ENCODE peak calls at places on chromosomes 5 and 9, in four cellular contexts. O, W, V and R are unnamed samples.

GRCh38 chr5:83750759-83751158 is 30.1 kb upstream of the HAPLN1 start:
- DNase-seq in O (no peak), V (no peak), W (no peak), R (no peak)

GRCh38 chr9:14687042-14687719 is 6.1 kb downstream of the ZDHHC21 start:
- DNase-seq in V (no peak), W (no peak), O (no peak), R (no peak)

GRCh38 chr5:9176641-9177040 is 369.2 kb downstream of the SEMA5A start:
- DNase-seq in W (no peak), O (no peak), V (no peak), R (no peak)

GRCh38 chr5:144139586-144139985 is 30.9 kb downstream of the YIPF5 start:
- DNase-seq in V (no peak), W (no peak), O (no peak), R (peak)

GRCh38 chr5:395156-395920 is 47.6 kb upstream of the EXOC3 start:
- DNase-seq in O (no peak), V (peak), W (peak), R (peak)

GRCh38 chr9:71740199-71740598 is 28.1 kb downstream of the CEMIP2 start:
- DNase-seq in W (no peak), V (no peak), O (no peak), R (no peak)

GRCh38 chr5:172420215-172420934 is 34.0 kb downstream of the SH3PXD2B start:
- DNase-seq in W (peak), V (peak), O (no peak), R (peak)

GRCh38 chr9:126805546-126806262 is 864 bp downstream of the ZBTB43 start:
- DNase-seq in V (no peak), O (no peak), W (no peak), R (peak)

GRCh38 chr9:136577941-136578619 is 32.2 kb upstream of the NOTCH1 start:
- DNase-seq in W (no peak), O (no peak), V (no peak), R (no peak)

GRCh38 chr5:98769006-98769255 is 4.5 kb upstream of the RGMB start:
- DNase-seq in W (no peak), O (no peak), V (no peak), R (no peak)

GRCh38 chr5:178207183-178207916 is 3.0 kb downstream of the HNRNPAB start:
- DNase-seq in V (no peak), O (no peak), W (no peak), R (no peak)

GRCh38 chr9:134336174-134336705 is 10.0 kb downstream of the RXRA start:
- DNase-seq in O (no peak), V (no peak), W (no peak), R (no peak)

GRCh38 chr5:62649476-62650113 is 71.0 kb downstream of the LRRC70 start:
- DNase-seq in V (no peak), W (no peak), O (no peak), R (no peak)

GRCh38 chr5:132747064-132747692 is at the start of gene CCNI2:
- DNase-seq in V (peak), O (no peak), W (peak), R (peak)

GRCh38 chr5:139919308-139919707 is 123.7 kb downstream of the PSD2 start:
- DNase-seq in V (no peak), O (no peak), W (no peak), R (no peak)

GRCh38 chr9:112647596-112647995 is 70.3 kb downstream of the INIP start:
- DNase-seq in V (no peak), O (no peak), W (no peak), R (no peak)

GRCh38 chr9:8860925-8861324 is 1061.3 kb upstream of the DMAC1 start:
- DNase-seq in V (no peak), W (no peak), O (no peak), R (peak)

GRCh38 chr5:35634326-35634725 is 16.7 kb downstream of the SPEF2 start:
- DNase-seq in O (no peak), V (no peak), W (no peak), R (no peak)

GRCh38 chr5:68661237-68661636 is 432.6 kb upstream of the SLC30A5 start:
- DNase-seq in O (no peak), V (peak), W (peak), R (peak)

GRCh38 chr9:13932472-13933267 is 381.3 kb downstream of the NFIB start:
- DNase-seq in V (no peak), W (no peak), O (no peak), R (no peak)

GRCh38 chr9:86843182-86843581 is 104.1 kb downstream of the GAS1 start:
- DNase-seq in W (no peak), O (no peak), V (no peak), R (no peak)

GRCh38 chr5:125006011-125006685 is 259.7 kb upstream of the ZNF608 start:
- DNase-seq in W (no peak), O (peak), V (no peak), R (no peak)

GRCh38 chr5:149002053-149002452 is 60.8 kb downstream of the SH3TC2 start:
- DNase-seq in W (no peak), O (peak), V (peak), R (peak)

GRCh38 chr5:137734962-137735530 is 843 bp downstream of the KLHL3 start:
- DNase-seq in V (peak), O (no peak), W (no peak), R (peak)
- H2BK12ac ChIP-seq in V (no peak), O (no peak), W (peak), R (no peak)

GRCh38 chr5:169350759-169351240 is 49.9 kb upstream of the SLIT3 start:
- DNase-seq in O (no peak), W (no peak), V (no peak), R (peak)

GRCh38 chr5:169350016-169350415 is 49.1 kb upstream of the SLIT3 start:
- DNase-seq in V (no peak), O (no peak), W (no peak), R (peak)

GRCh38 chr5:169343761-169344160 is 42.8 kb upstream of the SLIT3 start:
- DNase-seq in O (no peak), W (no peak), V (no peak), R (no peak)

GRCh38 chr5:169344629-169345028 is 43.7 kb upstream of the SLIT3 start:
- DNase-seq in W (no peak), O (no peak), V (no peak), R (no peak)

DNA sequence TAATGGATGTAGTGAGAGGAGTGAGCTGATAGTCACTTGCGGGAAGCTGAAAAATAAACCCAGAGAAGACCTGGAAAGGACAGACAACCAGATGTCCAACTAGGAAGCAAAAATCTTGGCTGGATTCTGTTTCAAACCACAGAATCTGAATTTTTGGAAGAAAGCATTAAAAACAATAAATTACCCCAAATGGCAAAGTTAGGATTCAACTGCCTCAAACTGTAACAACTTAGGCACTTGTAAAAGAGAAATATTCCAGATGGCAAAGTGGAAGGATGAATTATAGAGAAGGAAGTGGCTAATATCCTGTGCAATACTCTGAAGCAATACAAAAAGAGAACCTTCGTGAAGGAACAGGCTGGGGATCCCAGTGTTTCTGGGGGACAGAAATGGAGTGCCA is 46.8 kb upstream of the SLIT3 start:
- DNase-seq in V (no peak), W (no peak), O (no peak), R (no peak)
- H2BK12ac ChIP-seq in V (no peak), W (no peak), O (no peak), R (no peak)

DNA sequence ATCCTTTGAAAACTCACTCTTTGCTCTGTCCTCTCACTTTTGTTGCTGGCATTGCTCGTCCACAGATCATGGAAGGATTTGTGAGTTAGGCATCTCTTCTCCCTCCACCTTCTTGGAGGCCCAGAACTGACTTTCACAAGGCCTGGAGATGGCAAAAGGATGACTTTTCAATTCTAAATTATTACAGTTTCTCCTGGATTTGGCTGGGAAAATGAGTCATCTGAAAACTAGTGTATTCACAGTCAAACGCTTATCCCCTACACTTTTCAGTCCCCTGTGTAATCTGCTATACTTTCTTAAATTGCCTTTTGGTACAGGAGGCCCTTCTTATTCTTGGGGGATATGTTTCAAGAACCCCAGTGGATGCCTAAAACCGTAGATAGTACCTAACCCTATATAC is 35.6 kb downstream of the ADRA1B start:
- DNase-seq in V (no peak), O (no peak), W (no peak), R (no peak)
- H2BK12ac ChIP-seq in V (no peak), O (no peak), W (no peak), R (no peak)

GRCh38 chr5:174457141-174457678 is 267.2 kb upstream of the MSX2 start:
- DNase-seq in O (no peak), W (no peak), V (no peak), R (no peak)

GRCh38 chr5:174455301-174455700 is 269.1 kb upstream of the MSX2 start:
- DNase-seq in W (no peak), V (no peak), O (no peak), R (no peak)

GRCh38 chr5:174454890-174455289 is 269.5 kb upstream of the MSX2 start:
- DNase-seq in O (no peak), W (no peak), V (no peak), R (no peak)

GRCh38 chr5:174454464-174454863 is 269.9 kb upstream of the MSX2 start:
- DNase-seq in W (no peak), V (no peak), O (no peak), R (no peak)

DNA sequence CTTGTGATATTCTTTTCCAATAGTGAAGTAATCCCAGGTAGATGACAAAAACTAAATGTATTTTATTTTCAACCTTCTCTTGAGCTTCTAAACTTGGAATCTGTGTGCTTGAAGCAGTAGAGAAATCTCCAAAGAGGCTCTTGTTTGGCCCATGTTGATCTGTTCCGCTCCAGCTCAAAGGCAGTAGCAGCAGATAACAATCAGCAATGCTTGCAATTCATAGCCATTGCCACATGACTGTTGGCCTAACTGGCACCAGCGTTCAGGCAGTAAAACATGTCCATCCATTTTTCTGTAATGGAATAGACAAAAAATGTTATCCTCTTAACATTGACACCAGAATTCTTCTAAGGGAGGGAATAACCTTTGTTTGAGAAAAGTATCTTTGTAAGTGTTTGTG is 270.7 kb upstream of the MSX2 start:
- DNase-seq in O (no peak), V (no peak), W (no peak), R (no peak)
- H2BK12ac ChIP-seq in O (no peak), V (no peak), W (no peak), R (no peak)

DNA sequence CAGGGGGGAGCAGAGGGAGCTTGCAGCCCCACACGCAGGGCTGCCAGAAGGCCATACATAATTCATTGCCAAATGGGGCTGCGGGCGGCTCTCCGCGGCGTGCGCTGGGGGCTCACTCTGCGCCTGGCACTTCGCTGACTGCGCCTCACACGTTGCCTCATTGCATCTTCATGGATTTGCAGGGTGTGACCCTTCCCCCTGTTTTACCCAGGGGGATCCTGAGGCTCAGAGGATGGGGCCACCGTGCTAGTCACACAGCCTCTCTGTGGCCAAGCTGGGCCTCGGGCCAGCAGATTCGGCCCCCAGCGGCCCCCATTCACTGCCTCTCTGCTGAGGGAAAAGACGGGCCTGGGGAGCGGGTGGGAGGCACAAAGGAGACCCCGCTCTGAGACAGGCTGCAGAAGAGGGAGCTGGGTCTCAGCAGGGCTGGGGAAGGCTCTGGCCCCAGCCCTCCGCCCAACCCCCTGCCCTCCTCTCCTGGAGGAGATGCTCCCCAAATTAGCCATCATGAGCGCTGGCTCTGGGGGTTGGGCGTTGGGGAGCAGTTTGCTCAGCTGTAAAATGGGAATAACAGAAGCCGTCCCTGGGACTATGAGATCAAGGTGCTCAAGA is 115.5 kb downstream of the C9orf50 start:
- DNase-seq in O (no peak), V (no peak), W (no peak), R (no peak)
- H2BK12ac ChIP-seq in O (peak), V (no peak), W (no peak), R (no peak)